ENCODE peak calls at places on chromosomes 3 and 15, in five cellular contexts. L, M, G, R and H are unnamed samples.

GRCh38 chr3:131303848-131304247 is 77.7 kb upstream of the NUDT16 start:
- DNase-seq in L (no peak), M (no peak), G (no peak), R (no peak), H (no peak)

GRCh38 chr3:197196192-197196591 is 102.2 kb downstream of the DLG1 start:
- DNase-seq in L (no peak), M (no peak), G (no peak), R (no peak), H (no peak)

GRCh38 chr15:66965201-66965900 is 100.1 kb upstream of the SMAD3 start:
- DNase-seq in L (no peak), M (no peak), G (no peak), R (no peak), H (peak; percentile 30)

GRCh38 chr3:43629254-43629653 is 7.4 kb upstream of the ANO10 start:
- DNase-seq in L (no peak), M (no peak), G (no peak), R (no peak), H (no peak)

GRCh38 chr3:101381809-101382208 is 61.4 kb upstream of the IMPG2 start:
- DNase-seq in L (no peak), M (no peak), G (no peak), R (no peak), H (no peak)

GRCh38 chr3:129892486-129892856 is 1.0 kb downstream of the TMCC1 start:
- DNase-seq in L (no peak), M (no peak), G (no peak), R (no peak), H (no peak)

GRCh38 chr3:133114198-133114597 is 76.0 kb downstream of the TMEM108 start:
- DNase-seq in L (no peak), M (no peak), G (no peak), R (no peak), H (no peak)

GRCh38 chr3:18349197-18349798 is 75.8 kb downstream of the SATB1 start:
- DNase-seq in L (no peak), M (no peak), G (no peak), R (no peak), H (no peak)

GRCh38 chr3:142645236-142645793 is 49.1 kb downstream of the PLS1 start:
- DNase-seq in L (no peak), M (no peak), G (no peak), R (no peak), H (no peak)

GRCh38 chr15:62626903-62627302 is 415.6 kb upstream of the TPM1 start:
- DNase-seq in L (no peak), M (no peak), G (no peak), R (no peak), H (no peak)

GRCh38 chr3:183975981-183976662 is 41.6 kb downstream of the ABCC5 start:
- DNase-seq in L (no peak), M (no peak), G (no peak), R (no peak), H (no peak)

GRCh38 chr3:28912120-28912885 is 368.6 kb upstream of the RBMS3 start:
- DNase-seq in L (no peak), M (no peak), G (no peak), R (no peak), H (no peak)

GRCh38 chr3:114404590-114404989 is 110.8 kb downstream of the TIGIT start:
- DNase-seq in L (no peak), M (no peak), G (no peak), R (no peak), H (no peak)

GRCh38 chr15:31502541-31503229 is 176.1 kb downstream of the KLF13 start:
- DNase-seq in L (no peak), M (no peak), G (no peak), R (no peak), H (no peak)

GRCh38 chr3:38131621-38132369 is 5.1 kb downstream of the ACAA1 start:
- DNase-seq in L (no peak), M (peak; percentile 63), G (no peak), R (no peak), H (no peak)

GRCh38 chr15:48637639-48638038 is 7.9 kb downstream of the FBN1 start:
- DNase-seq in L (no peak), M (no peak), G (no peak), R (no peak), H (no peak)

GRCh38 chr15:66760968-66761722 is 59.1 kb downstream of the SMAD6 start:
- DNase-seq in L (peak; percentile 23), M (peak; percentile 64), G (no peak), R (no peak), H (no peak)

GRCh38 chr15:69457304-69458280 is 5.0 kb downstream of the RPLP1 start:
- DNase-seq in L (no peak), M (no peak), G (no peak), R (no peak), H (no peak)

GRCh38 chr3:148512648-148513047 is 185.1 kb upstream of the AGTR1 start:
- DNase-seq in L (no peak), M (no peak), G (no peak), R (no peak), H (no peak)

GRCh38 chr15:99962006-99962561 is 228.8 kb upstream of the LYSMD4 start:
- DNase-seq in L (no peak), M (peak; percentile 37), G (no peak), R (peak; percentile 10), H (peak; percentile 24)

GRCh38 chr3:98600412-98601095 is 7.1 kb upstream of the CPOX start:
- DNase-seq in L (no peak), M (no peak), G (no peak), R (no peak), H (no peak)

GRCh38 chr3:45993421-45994027 is 2.1 kb downstream of the FYCO1 start:
- DNase-seq in L (no peak), M (no peak), G (no peak), R (no peak), H (no peak)

GRCh38 chr3:72492240-72492639 is 356.0 kb downstream of the SHQ1 start:
- DNase-seq in L (peak; percentile 79), M (no peak), G (peak; percentile 57), R (peak; percentile 51), H (peak; percentile 76)

GRCh38 chr15:78040653-78041244 is 36.8 kb downstream of the TBC1D2B start:
- DNase-seq in L (no peak), M (no peak), G (no peak), R (no peak), H (no peak)

GRCh38 chr3:75171632-75172230 is 492.4 kb upstream of the FRG2C start:
- DNase-seq in L (no peak), M (no peak), G (no peak), R (no peak), H (no peak)

GRCh38 chr15:99361541-99362185 is 110.4 kb downstream of the LRRC28 start:
- DNase-seq in L (no peak), M (no peak), G (no peak), R (no peak), H (no peak)

GRCh38 chr3:175404026-175404425 is 544.9 kb downstream of the NAALADL2 start:
- DNase-seq in L (no peak), M (no peak), G (no peak), R (no peak), H (no peak)

GRCh38 chr3:46214751-46215352 is 6.7 kb upstream of the CCR1 start:
- DNase-seq in L (no peak), M (peak; percentile 88), G (no peak), R (no peak), H (no peak)

GRCh38 chr3:152270145-152270870 is 1.6 kb downstream of the MBNL1 start:
- DNase-seq in L (no peak), M (no peak), G (no peak), R (no peak), H (no peak)

GRCh38 chr15:96346409-96346808 is 15.9 kb downstream of the NR2F2 start:
- DNase-seq in L (no peak), M (no peak), G (no peak), R (no peak), H (no peak)
- H3K4me1 ChIP-seq in L (peaks cover 76% of the 10 kb centered on the region), M (peaks cover 6% of the 10 kb centered on the region), G (no peaks in the 10 kb centered on the region), R (peaks cover 37% of the 10 kb centered on the region), H (no peaks in the 10 kb centered on the region)

DNA sequence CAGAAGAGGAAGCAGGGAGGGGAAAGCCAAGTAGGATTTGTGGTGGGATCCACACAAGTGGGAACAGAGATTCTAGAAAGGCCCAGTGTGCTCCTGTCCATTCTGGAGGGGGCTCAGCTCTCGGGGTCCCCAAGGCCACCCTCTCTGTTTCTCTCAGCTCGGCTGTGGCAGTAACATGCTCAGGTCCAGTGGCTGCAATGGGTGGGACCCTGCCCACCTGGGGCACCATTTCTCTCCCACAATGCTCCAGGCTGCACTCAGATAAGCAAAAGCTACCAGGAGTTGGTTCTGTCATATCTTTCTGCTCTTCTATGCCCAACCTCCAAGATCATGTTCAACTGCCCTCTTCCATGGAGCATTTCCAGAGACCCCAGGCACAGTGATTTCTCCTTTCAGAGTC is 40.9 kb downstream of the ITGA11 start:
- DNase-seq in L (no peak), M (peak; percentile 28), G (no peak), R (peak; percentile 11), H (peak; percentile 51)
- H3K27ac ChIP-seq in L (no peak overlapping the region), M (no peak overlapping the region), G (no peak overlapping the region), R (no peak overlapping the region), H (no peak overlapping the region)

DNA sequence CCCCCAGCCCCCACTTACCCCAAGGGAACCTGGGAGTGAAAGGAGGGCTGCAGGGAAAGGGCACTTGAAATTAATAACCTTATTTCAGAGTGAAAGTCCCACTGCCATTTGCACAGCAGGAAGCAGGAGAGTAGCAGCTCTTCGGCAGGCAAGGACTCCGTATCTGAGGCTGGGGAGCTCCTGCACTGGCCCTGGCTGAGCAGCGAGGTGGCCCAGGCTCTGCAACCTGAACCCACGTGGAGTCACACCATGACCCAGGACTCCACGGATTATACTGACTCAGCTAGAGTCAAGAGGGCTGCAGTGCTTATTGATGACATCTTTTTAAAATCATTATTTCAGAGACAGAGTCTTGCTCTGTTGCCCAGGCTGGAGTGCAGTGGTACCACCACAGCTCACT is 214.5 kb downstream of the XXYLT1 start:
- DNase-seq in L (no peak), M (peak; percentile 34), G (no peak), R (no peak), H (no peak)
- H3K27me3 ChIP-seq in L (no peaks in the 10 kb centered on the region), M (no peaks in the 10 kb centered on the region), G (no peaks in the 10 kb centered on the region), R (no peaks in the 10 kb centered on the region), H (no peaks in the 10 kb centered on the region)

GRCh38 chr3:159860727-159861126 is 127.9 kb upstream of the IL12A start:
- DNase-seq in L (no peak), M (no peak), G (no peak), R (no peak), H (no peak)

GRCh38 chr3:159859424-159859823 is 129.2 kb upstream of the IL12A start:
- DNase-seq in L (no peak), M (no peak), G (no peak), R (no peak), H (no peak)

GRCh38 chr3:159860269-159860668 is 128.4 kb upstream of the IL12A start:
- DNase-seq in L (no peak), M (no peak), G (no peak), R (no peak), H (no peak)

GRCh38 chr3:159859836-159860235 is 128.8 kb upstream of the IL12A start:
- DNase-seq in L (no peak), M (no peak), G (no peak), R (no peak), H (no peak)

DNA sequence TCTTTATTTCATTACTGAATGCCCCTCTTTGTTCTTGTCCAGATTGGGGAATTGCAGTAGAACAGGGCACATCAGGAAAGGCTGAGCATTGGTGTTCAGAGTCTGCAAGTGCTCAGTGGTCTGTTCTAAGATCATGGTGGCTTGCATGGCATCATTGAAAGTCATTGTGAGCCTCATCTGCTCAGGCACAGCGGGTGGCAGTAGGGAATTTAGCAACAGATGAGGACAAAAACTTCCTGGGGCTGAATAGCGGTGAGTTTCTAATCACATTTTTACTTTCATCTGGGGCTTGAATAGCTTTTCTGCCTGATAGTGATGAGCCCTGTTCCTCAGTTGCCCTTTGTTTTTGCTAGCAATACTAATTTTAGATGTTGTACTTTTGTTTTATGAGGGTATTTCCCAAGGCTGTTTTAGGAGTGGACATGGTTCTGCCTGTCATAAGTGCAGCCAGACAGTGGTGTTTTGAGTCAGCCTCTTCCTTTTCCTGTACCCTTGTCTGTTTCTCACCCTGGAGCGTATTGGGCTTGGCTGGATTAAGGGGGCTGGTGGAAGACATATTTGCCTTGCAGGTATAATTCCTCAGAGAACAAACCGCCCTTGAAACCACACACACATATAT is 127.2 kb upstream of the IL12A start:
- DNase-seq in L (no peak), M (no peak), G (no peak), R (no peak), H (no peak)
- H3K4me1 ChIP-seq in L (peaks cover 98% of the 10 kb centered on the region), M (peaks cover 28% of the 10 kb centered on the region), G (peaks cover 6% of the 10 kb centered on the region), R (peaks cover 100% of the 10 kb centered on the region), H (peaks cover 31% of the 10 kb centered on the region)